ENCODE peak calls at places on chromosome 3, in four cellular contexts. One of them, this sample, is unnamed.

GRCh38 chr3:55160241-55160877 is 232.5 kb upstream of the LRTM1 start:
- DNase-seq in LoVo: peak
- DNase-seq in posterior cingulate gyrus: no peak
- DNase-seq in nephron progenitor cell: peak
- DNase-seq in this sample: no peak

GRCh38 chr3:54122046-54122801 is at the start of gene CACNA2D3:
- DNase-seq in LoVo: no peak
- DNase-seq in nephron progenitor cell: peak
- DNase-seq in posterior cingulate gyrus: peak
- DNase-seq in this sample: no peak

GRCh38 chr3:178076718-178077117 is 459.5 kb upstream of the KCNMB2 start:
- DNase-seq in LoVo: no peak
- DNase-seq in nephron progenitor cell: no peak
- DNase-seq in posterior cingulate gyrus: no peak
- DNase-seq in this sample: no peak

GRCh38 chr3:18351823-18352744 is 73.1 kb downstream of the SATB1 start:
- DNase-seq in nephron progenitor cell: no peak
- DNase-seq in posterior cingulate gyrus: no peak
- DNase-seq in LoVo: no peak
- DNase-seq in this sample: peak

GRCh38 chr3:14788644-14789043 is 30.1 kb upstream of the FGD5 start:
- DNase-seq in nephron progenitor cell: no peak
- DNase-seq in LoVo: no peak
- DNase-seq in posterior cingulate gyrus: no peak
- DNase-seq in this sample: no peak

GRCh38 chr3:28915711-28916481 is 365.0 kb upstream of the RBMS3 start:
- DNase-seq in posterior cingulate gyrus: no peak
- DNase-seq in nephron progenitor cell: peak
- DNase-seq in LoVo: no peak
- DNase-seq in this sample: no peak

GRCh38 chr3:142888484-142889262 is at the start of gene PCOLCE2:
- DNase-seq in nephron progenitor cell: peak
- DNase-seq in posterior cingulate gyrus: no peak
- DNase-seq in LoVo: peak
- DNase-seq in this sample: peak

GRCh38 chr3:56357266-56357665 is 111.0 kb downstream of the ERC2 start:
- DNase-seq in nephron progenitor cell: peak
- DNase-seq in posterior cingulate gyrus: no peak
- DNase-seq in LoVo: no peak
- DNase-seq in this sample: no peak

This sample was measured in hypothalamus.